ENCODE peak calls at places on chromosome 1, in eight cellular contexts. S, X, M, V, B, Z, D and J are unnamed samples.

GRCh38 chr1:3063379-3064295 is 5.4 kb upstream of the PRDM16 start:
- DNase-seq in S (no peak), D (no peak), Z (no peak), V (no peak), B (peak; percentile 84), X (no peak), M (no peak), J (no peak)

GRCh38 chr1:45974541-45975269 is 157.7 kb downstream of the PIK3R3 start:
- DNase-seq in M (no peak), X (peak; percentile 68), B (no peak), D (no peak), S (no peak), Z (no peak), V (peak; percentile 22), J (no peak)

GRCh38 chr1:81812712-81813111 is 12.0 kb downstream of the ADGRL2 start:
- DNase-seq in Z (peak; percentile 42), M (no peak), S (no peak), B (no peak), D (no peak), V (peak; percentile 41), X (peak; percentile 8), J (no peak)

GRCh38 chr1:180899262-180899661 is 13.4 kb upstream of the KIAA1614 start:
- DNase-seq in S (peak; percentile 0), B (no peak), V (no peak), M (no peak), X (no peak), D (no peak), Z (no peak), J (no peak)

GRCh38 chr1:40385437-40386310 is 12.1 kb downstream of the SMAP2 start:
- DNase-seq in S (no peak), B (no peak), X (no peak), D (peak; percentile 83), Z (peak; percentile 40), M (no peak), V (no peak), J (peak; percentile 69)

GRCh38 chr1:160258177-160258798 is 4.1 kb downstream of the DCAF8 start:
- DNase-seq in S (no peak), V (no peak), D (no peak), X (no peak), Z (no peak), M (no peak), B (no peak), J (no peak)

GRCh38 chr1:109197163-109198042 is 16.3 kb upstream of the SARS1 start:
- DNase-seq in D (no peak), Z (peak; percentile 98), V (peak; percentile 100), M (no peak), S (peak; percentile 20), X (peak; percentile 100), B (peak; percentile 81), J (no peak)

GRCh38 chr1:110302836-110303235 is 36.3 kb upstream of the RBM15 start:
- DNase-seq in S (no peak), D (no peak), Z (no peak), V (no peak), M (no peak), X (no peak), B (no peak), J (no peak)

GRCh38 chr1:38992450-38993111 is 1.5 kb downstream of the AKIRIN1 start:
- DNase-seq in Z (no peak), M (no peak), V (no peak), X (no peak), D (no peak), B (no peak), S (no peak), J (peak; percentile 30)

GRCh38 chr1:218330043-218330623 is 15.0 kb upstream of the TGFB2 start:
- DNase-seq in X (peak; percentile 61), Z (peak; percentile 74), B (no peak), M (no peak), D (no peak), V (peak; percentile 44), S (no peak), J (no peak)

GRCh38 chr1:37498872-37499617 is 15.5 kb downstream of the MEAF6 start:
- DNase-seq in X (peak; percentile 70), S (peak; percentile 57), B (peak; percentile 35), D (no peak), M (no peak), V (peak; percentile 57), Z (peak; percentile 73), J (no peak)

GRCh38 chr1:167373398-167373797 is 144.9 kb downstream of the CD247 start:
- DNase-seq in M (no peak), D (no peak), X (peak; percentile 71), Z (peak; percentile 40), S (peak; percentile 9), B (no peak), V (peak; percentile 53), J (no peak)

GRCh38 chr1:114093624-114094302 is 59.9 kb downstream of the SYT6 start:
- DNase-seq in M (no peak), S (no peak), Z (peak; percentile 2), B (no peak), X (peak; percentile 28), V (peak; percentile 61), D (no peak), J (no peak)

GRCh38 chr1:239630767-239631166 is 244.4 kb downstream of the CHRM3 start:
- DNase-seq in S (no peak), X (no peak), Z (no peak), V (no peak), D (no peak), B (no peak), M (no peak), J (no peak)

GRCh38 chr1:177770096-177770495 is 199.8 kb downstream of the SEC16B start:
- DNase-seq in D (no peak), B (no peak), S (no peak), V (no peak), M (no peak), X (no peak), Z (no peak), J (no peak)

GRCh38 chr1:215156232-215156631 is 73.7 kb downstream of the KCNK2 start:
- DNase-seq in X (peak; percentile 50), D (no peak), B (no peak), S (no peak), V (peak; percentile 64), M (no peak), Z (peak; percentile 23), J (no peak)

GRCh38 chr1:234114648-234115307 is 210.3 kb downstream of the SLC35F3 start:
- DNase-seq in D (peak; percentile 48), X (peak; percentile 59), V (peak; percentile 50), S (peak; percentile 26), Z (peak; percentile 71), B (no peak), M (peak; percentile 1), J (peak; percentile 57)